ENCODE peak calls at places on chromosomes 12 and 14, in eight cellular contexts. Z is dorsolateral prefrontal cortex, B is coronary artery, L is osteoblast, W is fibroblast of the aortic adventitia, E is BJ, D is mesenchymal stem cell, X is Karpas-422. F is an unnamed sample.

GRCh38 chr12:87385322-87385721 is 643.9 kb downstream of the C12orf50 start:
- DNase-seq in B (no peak), L (no peak), Z (no peak), X (no peak), E (no peak), W (no peak), D (no peak), F (no peak)

GRCh38 chr14:69360438-69361108 is 37.5 kb downstream of the ERH start:
- DNase-seq in D (no peak), X (peak), B (no peak), L (peak), E (no peak), Z (no peak), W (no peak), F (no peak)

GRCh38 chr14:85250369-85250768 is 279.6 kb upstream of the FLRT2 start:
- DNase-seq in D (no peak), L (no peak), E (no peak), B (no peak), W (no peak), Z (no peak), X (no peak), F (no peak)

GRCh38 chr14:105028251-105028927 is 7.5 kb upstream of the CDCA4 start:
- DNase-seq in L (peak), B (no peak), X (no peak), D (peak), Z (no peak), E (no peak), W (no peak), F (peak)

GRCh38 chr12:47394070-47394469 is 311.8 kb downstream of the RPAP3 start:
- DNase-seq in D (no peak), E (no peak), W (no peak), B (no peak), Z (no peak), X (no peak), L (no peak), F (no peak)

GRCh38 chr14:90870950-90871604 is 54.8 kb upstream of the TTC7B start:
- DNase-seq in Z (no peak), L (no peak), X (no peak), B (no peak), D (no peak), W (no peak), E (no peak), F (no peak)

GRCh38 chr14:73472182-73473114 is 14.1 kb upstream of the NUMB start:
- DNase-seq in B (no peak), L (no peak), D (peak), Z (no peak), E (no peak), X (peak), W (peak), F (no peak)

GRCh38 chr14:101215266-101215665 is 311.7 kb upstream of the RTL1 start:
- DNase-seq in W (no peak), B (peak), D (no peak), E (no peak), X (no peak), Z (no peak), L (no peak), F (peak)

GRCh38 chr12:70920251-70920851 is at the start of gene PTPRR:
- DNase-seq in W (peak), D (no peak), E (no peak), L (peak), B (no peak), X (no peak), Z (no peak), F (no peak)

GRCh38 chr12:70918321-70918720 is 2.2 kb downstream of the PTPRR start:
- DNase-seq in L (no peak), B (no peak), W (no peak), X (no peak), E (no peak), Z (no peak), D (no peak), F (no peak)

GRCh38 chr12:70919161-70919560 is 1.4 kb downstream of the PTPRR start:
- DNase-seq in X (no peak), W (no peak), L (no peak), E (no peak), D (no peak), B (no peak), Z (no peak), F (no peak)

GRCh38 chr12:70920891-70921290 is 353 bp upstream of the PTPRR start:
- DNase-seq in Z (peak), E (no peak), D (no peak), B (no peak), X (no peak), W (no peak), L (peak), F (no peak)

DNA sequence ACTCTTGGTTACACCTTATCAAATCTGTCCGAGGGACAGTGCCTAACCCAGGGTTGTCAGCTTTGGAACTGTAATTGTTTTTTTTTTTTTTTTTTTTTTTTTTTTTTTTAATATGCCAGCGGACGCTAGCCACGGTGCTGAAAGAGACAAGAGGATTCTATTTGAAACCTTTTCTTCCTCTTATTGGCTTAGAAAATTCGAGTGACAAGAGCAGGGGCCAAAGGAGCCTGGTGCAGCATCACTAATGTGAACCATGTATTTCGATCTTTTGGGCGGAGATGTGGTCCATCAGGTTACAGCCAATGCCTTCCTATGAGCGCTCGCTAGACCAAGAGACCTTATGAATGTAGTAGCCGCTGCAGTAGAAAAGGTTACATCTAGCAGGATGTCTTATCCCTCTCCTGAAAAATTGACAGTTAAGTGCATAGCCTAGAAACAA is 922 bp downstream of the PTPRR start:
- DNase-seq in Z (no peak), X (peak), L (peak), B (no peak), D (peak), E (no peak), W (peak), F (no peak)
- H3K4me3 ChIP-seq in Z (peak), X (no peak), L (no peak), B (no peak), D (no peak), E (no peak), W (no peak), F (no peak)

GRCh38 chr12:57724936-57725740 is 13.4 kb downstream of the AGAP2 start:
- DNase-seq in L (peak), Z (no peak), E (no peak), B (no peak), D (no peak), X (no peak), W (no peak), F (peak)

GRCh38 chr12:57727758-57728395 is 10.7 kb downstream of the AGAP2 start:
- DNase-seq in D (no peak), W (no peak), Z (no peak), L (peak), E (no peak), B (no peak), X (no peak), F (peak)

GRCh38 chr12:57726151-57726883 is 12.2 kb downstream of the AGAP2 start:
- DNase-seq in L (peak), Z (peak), B (no peak), X (no peak), W (peak), D (peak), E (peak), F (peak)

GRCh38 chr12:57725851-57726150 is 12.7 kb downstream of the AGAP2 start:
- DNase-seq in Z (no peak), E (no peak), X (no peak), D (no peak), B (no peak), L (no peak), W (no peak), F (no peak)

DNA sequence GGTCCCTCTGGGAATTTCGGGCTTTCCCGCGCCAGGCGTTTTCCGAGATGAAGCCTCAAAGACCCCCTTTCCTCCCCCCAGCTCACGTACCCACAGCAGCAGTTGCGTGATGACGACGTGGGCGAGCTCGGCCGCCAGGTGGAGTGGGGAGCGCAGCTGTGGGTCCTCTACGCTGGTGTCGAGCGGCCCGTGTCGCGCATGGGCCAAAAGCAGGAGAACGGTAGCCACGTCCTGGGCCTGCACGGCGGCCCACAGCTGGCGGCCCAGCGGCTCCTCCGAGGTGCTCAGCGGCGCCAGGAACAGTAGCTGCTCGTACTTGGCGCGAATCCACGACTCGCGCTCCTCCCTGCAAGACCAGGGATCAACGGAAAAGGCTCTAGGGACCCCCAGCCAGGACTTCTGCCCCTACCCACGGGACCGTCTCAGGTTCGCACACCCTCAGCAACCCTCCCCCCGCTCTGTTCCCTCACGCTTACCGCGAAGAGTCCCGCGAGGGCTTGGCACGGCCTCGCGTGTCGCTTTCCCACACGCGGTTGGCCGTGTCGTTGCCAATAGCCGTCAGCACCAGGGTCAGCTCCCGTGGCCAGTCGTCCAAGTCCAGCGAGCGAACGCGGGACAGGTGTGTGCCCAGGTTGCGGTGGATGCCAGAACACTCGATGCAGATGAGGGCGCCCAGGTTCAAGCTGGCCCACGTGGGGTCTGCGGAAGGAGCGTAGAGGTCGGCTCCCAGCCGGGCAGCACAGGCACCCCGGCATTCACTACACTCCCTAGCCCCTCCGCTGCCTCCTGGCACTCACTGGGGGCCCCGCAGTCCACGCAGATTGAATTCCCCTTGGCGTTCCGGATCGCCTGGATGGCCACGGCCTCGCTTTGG is 11.4 kb downstream of the AGAP2 start:
- DNase-seq in X (no peak), D (peak), L (peak), Z (no peak), B (no peak), E (no peak), W (no peak), F (no peak)
- H3K4me3 ChIP-seq in X (no peak), D (peak), L (peak), Z (peak), B (peak), E (peak), W (peak), F (peak)

DNA sequence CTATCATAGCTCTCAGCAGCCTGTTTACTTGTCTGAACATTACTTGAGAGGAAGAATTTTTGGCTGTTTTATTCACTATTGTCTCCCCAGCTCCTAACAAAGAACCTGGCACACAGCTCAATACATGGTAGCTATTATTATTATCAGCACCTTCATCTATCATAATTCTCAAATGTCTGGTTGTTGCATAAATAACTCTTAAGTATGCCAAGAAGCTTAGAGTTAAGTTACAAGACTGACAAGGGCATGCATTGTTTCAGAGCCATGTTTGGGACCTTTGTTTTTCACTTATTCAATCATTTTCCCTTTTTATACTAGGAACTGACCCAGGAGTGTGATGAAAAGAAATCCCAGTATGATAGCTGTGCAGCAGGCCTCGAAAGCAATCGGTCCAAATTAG is 77.5 kb upstream of the ATP2A2 start:
- DNase-seq in L (no peak), Z (no peak), D (no peak), B (no peak), E (no peak), W (peak), X (no peak), F (no peak)
- H3K4me3 ChIP-seq in L (no peak), Z (peak), D (no peak), B (no peak), E (no peak), W (no peak), X (no peak), F (no peak)

GRCh38 chr12:7933255-7933726 is 2.7 kb downstream of the SLC2A3 start:
- DNase-seq in W (peak), E (peak), Z (peak), B (peak), D (peak), L (peak), X (peak), F (no peak)
- H3K4me3 ChIP-seq in W (peak), E (peak), Z (peak), B (peak), D (peak), L (peak), X (peak), F (peak)

DNA sequence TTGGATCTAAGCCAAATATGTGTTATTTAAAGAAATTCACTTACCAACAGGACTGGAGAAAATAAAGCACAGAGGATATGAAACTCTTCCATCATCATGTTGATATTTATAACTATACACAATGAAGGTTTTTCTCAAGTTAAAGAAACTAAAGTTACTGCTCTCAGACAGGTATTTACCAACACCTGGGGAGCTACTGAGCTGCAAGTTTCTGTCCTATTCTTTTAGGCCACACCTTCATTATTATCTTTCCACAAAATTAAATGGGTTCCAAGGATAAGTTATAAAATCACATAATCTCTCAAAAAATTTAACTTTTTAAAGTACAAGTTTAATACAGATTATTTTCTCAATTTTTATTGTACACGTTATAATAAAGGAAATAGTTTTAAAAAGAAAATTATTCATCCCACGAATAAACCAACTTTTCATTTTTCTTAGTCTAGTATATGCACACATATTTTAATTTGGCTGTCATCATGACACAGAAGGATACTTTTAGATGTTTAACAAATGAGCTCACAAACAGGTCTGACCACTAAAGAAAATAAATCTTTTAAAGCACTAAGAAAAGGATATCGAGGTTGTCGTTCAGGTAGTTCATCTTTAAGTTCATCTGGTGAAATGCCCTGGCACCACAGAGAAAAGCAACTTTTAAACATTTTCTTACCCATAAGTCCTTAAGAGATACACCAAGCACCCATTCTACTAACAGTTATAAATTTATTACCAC is 7.8 kb downstream of the GMFB start:
- DNase-seq in L (no peak), B (no peak), E (no peak), D (no peak), Z (no peak), W (no peak), X (no peak), F (no peak)
- H3K4me3 ChIP-seq in L (no peak), B (no peak), E (no peak), D (no peak), Z (no peak), W (no peak), X (no peak), F (no peak)

DNA sequence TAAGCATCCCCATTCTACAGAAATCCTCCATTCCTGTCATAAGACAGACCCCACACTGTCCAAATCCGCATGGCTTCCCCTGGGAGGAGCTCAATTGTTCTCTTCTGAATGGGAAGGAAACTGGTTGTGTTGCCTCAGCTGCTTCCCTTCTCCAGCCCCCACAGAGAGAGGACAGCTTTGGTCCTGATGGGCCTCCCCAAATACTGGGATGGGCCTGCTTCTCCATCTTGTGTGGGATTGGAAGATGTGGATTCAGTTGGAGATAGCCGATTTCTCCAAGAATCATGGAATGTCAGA is 40.3 kb downstream of the IGF1 start:
- DNase-seq in Z (no peak), L (no peak), W (no peak), E (no peak), X (no peak), D (no peak), B (no peak), F (no peak)
- H3K4me3 ChIP-seq in Z (no peak), L (no peak), W (no peak), E (no peak), X (no peak), D (no peak), B (no peak), F (no peak)

GRCh38 chr12:14257303-14257733 is 108.2 kb upstream of the ATF7IP start:
- DNase-seq in E (no peak), Z (no peak), L (no peak), D (no peak), B (no peak), X (no peak), W (no peak), F (no peak)

GRCh38 chr12:14256555-14257169 is 108.8 kb upstream of the ATF7IP start:
- DNase-seq in W (peak), B (no peak), E (peak), Z (peak), X (peak), L (peak), D (peak), F (peak)

GRCh38 chr12:14258468-14258947 is 107.0 kb upstream of the ATF7IP start:
- DNase-seq in B (no peak), D (no peak), L (no peak), Z (no peak), X (no peak), E (no peak), W (no peak), F (no peak)

GRCh38 chr12:14259481-14260010 is 105.9 kb upstream of the ATF7IP start:
- DNase-seq in L (no peak), W (no peak), Z (no peak), B (no peak), X (no peak), D (no peak), E (no peak), F (no peak)

GRCh38 chr12:14257734-14258467 is 107.6 kb upstream of the ATF7IP start:
- DNase-seq in W (peak), E (peak), D (peak), L (peak), B (peak), X (peak), Z (peak), F (peak)
- H3K4me3 ChIP-seq in W (no peak), E (no peak), D (peak), L (peak), B (peak), X (peak), Z (peak), F (peak)

GRCh38 chr14:71166434-71166833 is 259.2 kb downstream of the PCNX1 start:
- DNase-seq in D (no peak), L (peak), W (peak), Z (no peak), B (no peak), E (no peak), X (peak), F (peak)
- H3K4me3 ChIP-seq in D (no peak), L (no peak), W (no peak), Z (no peak), B (no peak), E (no peak), X (no peak), F (no peak)

GRCh38 chr12:54021006-54021405 is 7.2 kb upstream of the HOXC6 start:
- DNase-seq in W (no peak), E (no peak), L (no peak), X (no peak), B (no peak), Z (no peak), D (peak), F (no peak)

GRCh38 chr12:54021432-54022013 is 6.7 kb upstream of the HOXC6 start:
- DNase-seq in B (no peak), Z (no peak), W (no peak), D (peak), L (no peak), X (no peak), E (no peak), F (peak)

GRCh38 chr12:54024581-54024980 is 3.7 kb upstream of the HOXC6 start:
- DNase-seq in E (no peak), Z (no peak), D (no peak), W (no peak), X (no peak), B (no peak), L (no peak), F (peak)

GRCh38 chr12:54024127-54024526 is 4.1 kb upstream of the HOXC6 start:
- DNase-seq in E (no peak), B (no peak), L (no peak), X (no peak), W (no peak), Z (no peak), D (peak), F (no peak)

DNA sequence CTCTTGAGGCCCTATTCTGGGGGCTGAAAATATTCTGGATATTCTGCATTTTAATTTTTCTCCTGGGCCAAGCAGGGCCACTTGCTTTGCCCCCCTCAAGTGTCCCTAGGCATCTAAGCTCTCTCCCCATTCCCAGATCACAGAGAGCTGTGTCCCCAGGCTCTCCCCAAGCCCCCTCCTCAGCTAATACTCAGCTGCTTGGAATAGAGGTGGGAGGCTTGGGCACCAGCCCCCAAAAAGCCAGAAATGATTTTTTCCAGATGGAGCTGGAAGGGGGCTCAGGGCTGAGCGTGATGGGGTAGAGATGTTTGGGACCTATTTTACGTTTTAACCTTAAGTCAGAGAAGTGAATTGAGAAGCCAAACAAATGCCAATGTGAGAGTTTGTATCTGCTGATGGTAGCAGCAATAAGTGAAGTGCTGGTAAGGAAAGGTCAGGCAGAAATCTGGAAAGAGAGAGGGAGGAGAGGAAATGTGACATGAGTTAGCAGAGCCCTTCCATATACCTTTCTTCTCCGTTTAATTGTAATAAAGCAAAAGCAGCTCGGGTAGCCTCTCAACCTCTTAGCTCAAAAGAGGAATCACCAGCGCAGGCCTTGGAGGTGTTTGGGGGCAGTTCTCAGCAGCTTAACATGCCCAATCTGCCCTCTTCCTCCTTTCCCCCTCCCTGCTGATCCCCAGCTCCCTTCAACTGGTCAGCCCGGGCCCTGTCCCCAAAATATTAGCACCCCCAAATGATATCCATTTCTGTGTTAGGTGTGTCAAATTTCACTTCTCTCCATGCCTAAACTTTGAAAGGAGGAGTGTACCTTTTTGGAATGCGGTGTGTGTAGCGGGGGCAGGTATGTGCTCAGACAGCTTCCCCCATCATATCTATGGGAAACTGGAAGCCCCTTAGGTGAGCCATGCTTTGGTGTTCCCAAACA is 5.0 kb upstream of the HOXC6 start:
- DNase-seq in L (no peak), B (no peak), Z (no peak), E (no peak), X (no peak), W (no peak), D (no peak), F (no peak)
- H3K4me3 ChIP-seq in L (no peak), B (no peak), Z (no peak), E (no peak), X (no peak), W (no peak), D (peak), F (peak)

GRCh38 chr14:103690332-103690731 is 24.9 kb downstream of the XRCC3 start:
- DNase-seq in D (no peak), Z (no peak), X (no peak), W (no peak), L (peak), E (no peak), B (no peak), F (no peak)
- H3K4me3 ChIP-seq in D (no peak), Z (no peak), X (peak), W (no peak), L (no peak), E (no peak), B (no peak), F (no peak)

F was measured in breast epithelium.